ENCODE peak calls at places on chromosomes 2 and 18, in four cellular contexts. F is HepG2, G is upper lobe of left lung, U is K562. V is an unnamed sample. For H3K4me1 and H3K27me3, the result is how much of the 10 kb centered on the place peaks cover.

GRCh38 chr2:205237524-205237923 is 444.8 kb upstream of the NRP2 start:
- ATAC-seq in F (peak), G (no peak), U (no peak), V (no peak)

GRCh38 chr18:13620206-13620672 is 106.1 kb downstream of the FAM210A start:
- ATAC-seq in U (no peak), F (no peak), G (no peak), V (no peak)

GRCh38 chr2:127134833-127135830 is 28.2 kb upstream of the BIN1 start:
- ATAC-seq in U (peak), F (peak), G (no peak), V (no peak)

GRCh38 chr2:161976927-161977326 is 97.1 kb downstream of the DPP4 start:
- ATAC-seq in G (no peak), U (no peak), F (no peak), V (no peak)

GRCh38 chr2:30932850-30933249 is 125.6 kb upstream of the CAPN13 start:
- ATAC-seq in F (no peak), G (no peak), U (no peak), V (no peak)

GRCh38 chr2:38128653-38129052 is 52.7 kb upstream of the CYP1B1 start:
- ATAC-seq in G (peak), F (no peak), U (no peak), V (peak)

GRCh38 chr2:226756131-226756530 is 43.5 kb downstream of the IRS1 start:
- ATAC-seq in G (no peak), F (no peak), U (no peak), V (no peak)

GRCh38 chr2:9269295-9269694 is 62.7 kb downstream of the ASAP2 start:
- ATAC-seq in U (peak), F (peak), G (peak), V (no peak)

GRCh38 chr2:192123847-192124246 is 70.9 kb downstream of the TMEFF2 start:
- ATAC-seq in G (no peak), F (no peak), U (no peak), V (peak)

GRCh38 chr2:74037379-74037860 is 52.7 kb downstream of the TET3 start:
- ATAC-seq in G (peak), U (peak), F (no peak), V (peak)

GRCh38 chr2:20935168-20935567 is 108.7 kb downstream of the APOB start:
- ATAC-seq in U (no peak), F (peak), G (no peak), V (no peak)

GRCh38 chr2:127932199-127932877 is 46.6 kb upstream of the AMMECR1L start:
- ATAC-seq in G (no peak), F (no peak), U (peak), V (no peak)

GRCh38 chr2:102301867-102302362 is 9.4 kb upstream of the IL1RL1 start:
- ATAC-seq in U (peak), G (peak), F (peak), V (no peak)

GRCh38 chr2:11397046-11397445 is 52.6 kb upstream of the ROCK2 start:
- ATAC-seq in F (no peak), G (no peak), U (no peak), V (no peak)

GRCh38 chr2:101442042-101442666 is 32.8 kb downstream of the RFX8 start:
- ATAC-seq in F (no peak), G (no peak), U (no peak), V (no peak)

GRCh38 chr2:134765987-134766386 is 47.2 kb upstream of the TMEM163 start:
- ATAC-seq in G (no peak), U (no peak), F (no peak), V (no peak)

GRCh38 chr2:232363784-232364615 is 14.6 kb upstream of the ALPP start:
- ATAC-seq in F (peak), U (no peak), G (peak), V (no peak)

GRCh38 chr2:177075254-177075653 is 137.3 kb upstream of the HNRNPA3 start:
- ATAC-seq in G (no peak), F (no peak), U (no peak), V (no peak)

GRCh38 chr2:54866868-54867267 is 143.4 kb downstream of the EML6 start:
- ATAC-seq in G (no peak), F (no peak), U (peak), V (no peak)

GRCh38 chr18:35456181-35456850 is 41.4 kb downstream of the INO80C start:
- ATAC-seq in G (no peak), F (no peak), U (peak), V (peak)

DNA sequence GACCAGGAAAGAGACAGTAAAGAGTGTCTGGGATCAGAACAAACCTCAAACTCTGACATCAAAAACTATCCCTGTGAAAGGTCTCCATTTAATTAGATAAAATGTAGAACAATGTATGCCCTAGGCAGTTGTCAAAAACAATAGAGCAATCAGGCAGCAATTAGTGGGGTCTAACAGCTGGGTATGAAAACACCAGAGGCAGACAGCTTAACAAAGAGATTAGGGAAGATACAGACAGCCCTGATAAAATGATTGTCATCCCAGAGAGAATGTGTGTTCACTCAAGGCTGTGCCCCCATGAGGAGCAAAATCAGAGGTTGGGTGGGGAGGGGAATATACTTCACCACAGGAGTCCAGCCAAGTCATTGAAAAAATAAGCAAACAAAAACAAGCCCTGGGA is 50.0 kb downstream of the INPP4A start:
- ATAC-seq in U (no peak), G (no peak), F (no peak), V (no peak)
- H3K4me1 ChIP-seq in U (under half), G (under half), F (under half), V (under half)

GRCh38 chr18:47485221-47485797 is 233.8 kb upstream of the SKOR2 start:
- ATAC-seq in G (no peak), U (no peak), F (no peak), V (no peak)
- H3K27me3 ChIP-seq in G (under half), U (under half), F (under half), V (under half)

DNA sequence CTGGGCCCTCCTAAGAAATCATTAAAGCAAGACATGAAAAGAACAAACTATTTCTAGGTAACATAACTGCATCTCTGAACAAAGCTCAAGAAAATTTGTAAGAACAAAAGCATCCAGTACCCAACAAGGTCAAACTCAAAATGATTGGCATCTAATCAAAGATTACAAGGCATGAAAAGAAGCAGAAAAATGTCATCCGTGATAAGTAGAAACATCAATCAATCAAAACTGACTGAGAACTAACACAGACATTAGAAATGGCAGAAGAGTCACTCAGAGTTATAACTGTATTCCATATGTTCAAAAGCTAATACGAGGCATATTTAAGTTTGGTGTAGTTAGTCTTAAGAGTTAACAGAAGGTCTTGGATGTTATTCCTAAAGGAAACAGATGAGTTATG is 80.9 kb downstream of the VWA3B start:
- ATAC-seq in U (no peak), F (no peak), G (no peak), V (no peak)
- TF ChIP-seq EP300 in U (no peak), F (no peak), G (no peak), V (no peak)

GRCh38 chr2:58541511-58541910 is 300.4 kb upstream of the FANCL start:
- ATAC-seq in U (no peak), G (no peak), F (no peak), V (no peak)
- H3K4me1 ChIP-seq in U (under half), G (under half), F (under half), V (under half)

GRCh38 chr18:10430696-10431095 is 23.7 kb upstream of the APCDD1 start:
- ATAC-seq in G (no peak), F (no peak), U (no peak), V (no peak)

GRCh38 chr18:10436160-10436559 is 18.3 kb upstream of the APCDD1 start:
- ATAC-seq in U (no peak), G (no peak), F (no peak), V (no peak)

GRCh38 chr18:10437837-10438236 is 16.6 kb upstream of the APCDD1 start:
- ATAC-seq in F (no peak), G (no peak), U (peak), V (no peak)

GRCh38 chr18:10431680-10432079 is 22.8 kb upstream of the APCDD1 start:
- ATAC-seq in F (no peak), U (no peak), G (no peak), V (no peak)

GRCh38 chr18:10432781-10433180 is 21.7 kb upstream of the APCDD1 start:
- ATAC-seq in U (no peak), F (no peak), G (no peak), V (peak)
- H3K27me3 ChIP-seq in U (under half), F (under half), G (under half), V (under half)

GRCh38 chr18:44231936-44232335 is 448.8 kb upstream of the SETBP1 start:
- ATAC-seq in U (no peak), G (no peak), F (no peak), V (no peak)

GRCh38 chr18:44232500-44232899 is 448.2 kb upstream of the SETBP1 start:
- ATAC-seq in G (no peak), F (no peak), U (no peak), V (no peak)

GRCh38 chr18:44229693-44230108 is 451.0 kb upstream of the SETBP1 start:
- ATAC-seq in G (peak), U (no peak), F (no peak), V (peak)
- TF ChIP-seq EP300 in G (no peak), U (no peak), F (no peak), V (no peak)

GRCh38 chr2:80302465-80303005 is 2.0 kb downstream of the LRRTM1 start:
- ATAC-seq in U (no peak), G (no peak), F (no peak), V (no peak)

GRCh38 chr2:80304522-80304878 is at the start of gene LRRTM1:
- ATAC-seq in F (peak), U (peak), G (no peak), V (peak)

GRCh38 chr2:80303825-80304521 is 579 bp downstream of the LRRTM1 start:
- ATAC-seq in U (peak), G (no peak), F (peak), V (no peak)

GRCh38 chr2:80302001-80302464 is 2.5 kb downstream of the LRRTM1 start:
- ATAC-seq in G (no peak), F (no peak), U (no peak), V (no peak)

GRCh38 chr2:80303006-80303741 is 1.4 kb downstream of the LRRTM1 start:
- ATAC-seq in F (no peak), G (peak), U (peak), V (peak)
- H3K4me1 ChIP-seq in F (under half), G (under half), U (under half), V (under half)

DNA sequence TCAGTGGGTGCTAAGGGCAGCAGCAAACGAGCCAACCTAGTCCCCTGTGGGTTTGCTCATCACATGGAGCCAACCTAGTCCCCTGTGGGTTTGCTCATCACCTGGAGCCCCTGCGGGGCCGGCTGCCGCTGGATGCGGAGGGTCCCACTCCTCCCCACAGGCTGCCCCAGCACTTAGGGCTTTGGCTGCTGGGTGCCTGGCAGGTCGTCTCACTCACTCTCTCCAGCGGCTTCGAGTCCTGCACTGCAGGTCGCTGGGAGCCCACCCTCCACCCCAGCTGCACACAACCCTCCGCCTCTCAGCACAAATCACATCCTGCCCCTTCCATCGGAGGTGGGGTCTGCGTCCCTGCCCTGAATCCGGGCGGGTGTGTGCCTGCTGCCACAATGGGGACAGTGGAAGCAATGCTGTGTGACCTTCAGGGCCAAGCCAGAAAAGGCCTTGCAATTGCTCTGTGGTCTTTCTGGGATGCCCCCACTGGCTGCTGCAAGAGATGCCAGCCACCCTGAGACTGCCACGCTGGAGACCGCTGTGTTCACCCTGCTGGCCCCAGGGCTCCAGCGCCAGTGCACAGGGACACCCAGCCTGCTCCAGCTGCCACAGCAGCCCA is 248.1 kb upstream of the SALL3 start:
- ATAC-seq in F (no peak), G (no peak), U (no peak), V (no peak)
- H3K27me3 ChIP-seq in F (under half), G (under half), U (under half), V (under half)